ENCODE peak calls at places on chromosomes 13 and 19, in nine cellular contexts. A is aorta; M is Kasumi-1; Y is anterior cingulate cortex; D is activated naive CD8-positive, alpha-beta T cell treated with anti-CD3 and anti-CD28 coated beads, Interleukin-2, amount 50 U/mL, for 16 hours; G is stimulated activated CD4-positive, alpha-beta T cell treated with anti-CD3 and anti-CD28 coated beads, TNF-alpha, amount 100 ng/mL, for 24 hours; O is AG04450; I is iPS-NIHi11; J is CD8-positive, alpha-beta memory T cell. P is an unnamed sample.

GRCh38 chr19:1725100-1726064 is 27.9 kb upstream of the ONECUT3 start:
- DNase-seq in J (no peak), Y (peak), A (no peak), M (no peak), D (no peak), O (no peak), G (peak), I (peak), P (peak)

GRCh38 chr13:40668335-40668734 is 1.9 kb upstream of the FOXO1 start:
- DNase-seq in Y (no peak), M (peak), I (peak), D (peak), O (no peak), J (peak), G (no peak), A (no peak), P (peak)

GRCh38 chr13:98543380-98544104 is 33.4 kb downstream of the STK24 start:
- DNase-seq in J (no peak), I (no peak), G (no peak), A (no peak), D (no peak), M (no peak), O (no peak), Y (no peak), P (no peak)

GRCh38 chr13:72541674-72542073 is 185.8 kb downstream of the MZT1 start:
- DNase-seq in I (no peak), M (no peak), D (no peak), G (no peak), O (no peak), Y (no peak), J (no peak), A (no peak), P (no peak)

GRCh38 chr13:48580185-48580803 is 47.4 kb upstream of the RCBTB2 start:
- DNase-seq in Y (peak), A (no peak), O (peak), M (peak), G (peak), D (peak), I (peak), J (peak), P (peak)

GRCh38 chr19:5144545-5145179 is 175.7 kb downstream of the KDM4B start:
- DNase-seq in O (no peak), I (no peak), M (no peak), D (no peak), Y (no peak), G (no peak), J (no peak), A (peak), P (peak)

GRCh38 chr13:98731038-98731437 is 21.4 kb downstream of the SLC15A1 start:
- DNase-seq in Y (no peak), A (no peak), I (no peak), G (no peak), J (no peak), M (no peak), D (no peak), O (no peak), P (no peak)

GRCh38 chr19:28505933-28506332 is 707.0 kb downstream of the UQCRFS1 start:
- DNase-seq in I (no peak), D (no peak), O (no peak), M (no peak), J (no peak), A (no peak), Y (no peak), G (no peak), P (no peak)

GRCh38 chr19:38556521-38557174 is 61.1 kb downstream of the MAP4K1 start:
- DNase-seq in G (no peak), D (peak), O (no peak), A (no peak), Y (no peak), I (no peak), M (peak), J (no peak), P (no peak)

GRCh38 chr13:29935309-29935981 is 85.0 kb upstream of the UBL3 start:
- DNase-seq in M (peak), I (no peak), Y (no peak), A (no peak), O (no peak), J (peak), G (peak), D (peak), P (peak)

GRCh38 chr19:55178781-55179569 is 1.1 kb downstream of the SYT5 start:
- DNase-seq in J (peak), A (peak), M (no peak), D (peak), Y (peak), I (peak), G (peak), O (no peak), P (peak)

P was measured in H7.